ENCODE peak calls at places on chromosome 12, in seven cellular contexts. E is heart left ventricle, B is body of pancreas, S is K562, T is uterus, M is adrenal gland, Z is lower leg skin. V is an unnamed sample.

GRCh38 chr12:5452569-5452968 is 20.7 kb downstream of the NTF3 start:
- DNase-seq in E (no peak), B (no peak), S (no peak), T (no peak), M (no peak), Z (no peak), V (no peak)

GRCh38 chr12:105740337-105740736 is 398.4 kb downstream of the NUAK1 start:
- DNase-seq in E (no peak), B (no peak), S (no peak), T (no peak), M (no peak), Z (no peak), V (no peak)

GRCh38 chr12:47881041-47881440 is 23.8 kb downstream of the VDR start:
- DNase-seq in E (no peak), B (no peak), S (no peak), T (no peak), M (no peak), Z (no peak), V (no peak)

GRCh38 chr12:102202556-102202955 is 4.9 kb upstream of the PMCH start:
- DNase-seq in E (no peak), B (no peak), S (no peak), T (no peak), M (no peak), Z (no peak), V (no peak)

GRCh38 chr12:120056739-120057138 is 59.8 kb downstream of the RAB35 start:
- DNase-seq in E (no peak), B (no peak), S (no peak), T (no peak), M (no peak), Z (peak; percentile 82), V (no peak)

GRCh38 chr12:2812290-2813213 is at the start of gene ITFG2:
- DNase-seq in E (peak; percentile 98), B (peak; percentile 98), S (peak; percentile 85), T (peak; percentile 99), M (peak; percentile 98), Z (peak; percentile 99), V (peak; percentile 92)

GRCh38 chr12:4025420-4026358 is 152.5 kb upstream of the PARP11 start:
- DNase-seq in E (no peak), B (no peak), S (no peak), T (no peak), M (peak; percentile 57), Z (no peak), V (no peak)

GRCh38 chr12:75779891-75780501 is 251.6 kb downstream of the PHLDA1 start:
- DNase-seq in E (no peak), B (no peak), S (no peak), T (no peak), M (no peak), Z (no peak), V (no peak)

GRCh38 chr12:66684222-66684621 is 5.3 kb upstream of the GRIP1 start:
- DNase-seq in E (no peak), B (no peak), S (no peak), T (no peak), M (no peak), Z (no peak), V (no peak)

GRCh38 chr12:16605666-16606116 is 271 bp downstream of the LMO3 start:
- DNase-seq in E (no peak), B (peak; percentile 30), S (no peak), T (peak; percentile 41), M (no peak), Z (no peak), V (no peak)

GRCh38 chr12:49021292-49021915 is 2.8 kb upstream of the PRKAG1 start:
- DNase-seq in E (no peak), B (no peak), S (no peak), T (no peak), M (no peak), Z (peak; percentile 84), V (no peak)

GRCh38 chr12:87784350-87784749 is 244.9 kb downstream of the C12orf50 start:
- DNase-seq in E (no peak), B (no peak), S (no peak), T (no peak), M (no peak), Z (no peak), V (no peak)

GRCh38 chr12:108305520-108305919 is 33.6 kb downstream of the CMKLR1 start:
- DNase-seq in E (peak; percentile 90), B (peak; percentile 64), S (no peak), T (peak; percentile 94), M (peak; percentile 51), Z (peak; percentile 98), V (peak; percentile 50)

GRCh38 chr12:56469007-56469930 is 891 bp downstream of the SPRYD4 start:
- DNase-seq in E (no peak), B (peak; percentile 53), S (peak; percentile 60), T (no peak), M (peak; percentile 36), Z (no peak), V (no peak)

GRCh38 chr12:120580787-120581723 is at the start of gene POP5:
- DNase-seq in E (peak; percentile 96), B (peak; percentile 98), S (peak; percentile 92), T (peak; percentile 97), M (peak; percentile 96), Z (peak; percentile 98), V (peak; percentile 86)

GRCh38 chr12:50024227-50024626 is 1.1 kb downstream of the RACGAP1 start:
- DNase-seq in E (no peak), B (no peak), S (no peak), T (no peak), M (no peak), Z (no peak), V (no peak)

GRCh38 chr12:50026691-50027090 is 1.4 kb upstream of the RACGAP1 start:
- DNase-seq in E (no peak), B (no peak), S (no peak), T (no peak), M (no peak), Z (peak; percentile 13), V (no peak)

GRCh38 chr12:50022903-50023302 is 2.4 kb downstream of the RACGAP1 start:
- DNase-seq in E (no peak), B (no peak), S (no peak), T (no peak), M (no peak), Z (no peak), V (no peak)

GRCh38 chr12:50024804-50025186 is 499 bp downstream of the RACGAP1 start:
- DNase-seq in E (no peak), B (no peak), S (no peak), T (no peak), M (no peak), Z (no peak), V (no peak)

GRCh38 chr12:50025187-50026059 is at the start of gene RACGAP1:
- DNase-seq in E (peak; percentile 96), B (peak; percentile 98), S (peak; percentile 93), T (peak; percentile 97), M (peak; percentile 96), Z (peak; percentile 99), V (peak; percentile 90)
- TF ChIP-seq POLR2A in E (peak; percentile 45), B (no peak), S (peak; percentile 91), T (no peak), M (no peak), Z (no peak), V (peak; percentile 74)

DNA sequence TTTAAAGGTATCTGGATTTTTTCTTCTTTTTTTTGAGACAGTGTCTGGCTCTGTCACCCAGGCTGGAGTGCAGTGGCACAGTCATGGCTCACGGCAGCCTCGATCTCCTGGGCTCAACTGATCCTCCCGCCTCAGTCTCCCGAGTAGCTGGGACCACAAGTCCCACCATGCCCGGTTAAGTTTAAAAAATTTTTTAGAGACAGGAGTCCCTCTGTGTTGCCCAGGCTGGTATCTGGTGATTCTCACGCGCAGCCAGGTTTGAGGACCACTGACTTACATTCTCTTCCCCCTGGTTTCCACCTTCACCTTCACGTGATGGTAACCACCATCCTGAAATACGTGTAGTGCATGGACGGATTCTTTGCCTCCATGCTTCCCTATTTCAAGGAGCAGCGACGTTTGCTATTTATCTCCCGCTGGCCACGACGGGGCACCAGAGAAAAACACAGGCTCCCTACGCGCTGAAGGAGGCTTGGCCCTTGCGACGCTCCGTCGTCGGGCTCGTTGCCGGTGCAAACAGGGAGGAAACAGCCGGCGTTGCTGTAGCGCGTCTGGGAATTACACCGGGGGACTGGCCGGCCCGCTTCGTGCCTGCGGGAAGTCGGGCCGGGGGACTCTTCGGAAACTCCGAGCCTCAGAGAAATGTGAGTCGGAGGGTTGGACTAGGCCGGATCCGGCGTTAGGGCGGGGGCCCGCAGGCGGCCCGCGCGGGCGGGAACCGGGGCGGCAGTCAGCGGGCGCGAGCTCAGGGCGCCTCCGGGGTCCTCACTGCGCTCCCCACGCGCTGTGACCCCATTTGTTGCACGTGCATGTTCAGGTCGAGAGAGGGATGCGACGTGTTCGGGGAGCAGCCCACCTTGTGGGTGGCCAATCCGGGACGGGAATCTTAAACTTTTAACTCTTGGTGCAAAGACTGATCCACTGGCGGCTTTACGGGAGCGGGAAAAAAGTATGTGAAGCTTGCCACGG is at the start of gene TCHP:
- DNase-seq in E (peak; percentile 89), B (peak; percentile 87), S (peak; percentile 88), T (peak; percentile 79), M (peak; percentile 84), Z (peak; percentile 96), V (peak; percentile 81)
- TF ChIP-seq POLR2A in E (peak; percentile 28), B (peak; percentile 30), S (peak; percentile 77), T (no peak), M (no peak), Z (no peak), V (peak; percentile 62)

GRCh38 chr12:109458771-109459208 is 18.3 kb downstream of the KCTD10 start:
- DNase-seq in E (no peak), B (no peak), S (no peak), T (no peak), M (no peak), Z (no peak), V (no peak)
- TF ChIP-seq POLR2A in E (no peak), B (no peak), S (no peak), T (no peak), M (no peak), Z (no peak), V (no peak)

GRCh38 chr12:12999276-12999958 is 648 bp downstream of the HEBP1 start:
- DNase-seq in E (no peak), B (no peak), S (no peak), T (no peak), M (no peak), Z (no peak), V (no peak)

GRCh38 chr12:13001725-13002040 is 1.6 kb upstream of the HEBP1 start:
- DNase-seq in E (no peak), B (no peak), S (no peak), T (no peak), M (no peak), Z (no peak), V (no peak)

GRCh38 chr12:13000935-13001724 is 1.1 kb upstream of the HEBP1 start:
- DNase-seq in E (peak; percentile 66), B (peak; percentile 56), S (peak; percentile 46), T (peak; percentile 61), M (peak; percentile 56), Z (peak; percentile 90), V (peak; percentile 54)

GRCh38 chr12:13000616-13000934 is 510 bp upstream of the HEBP1 start:
- DNase-seq in E (no peak), B (no peak), S (no peak), T (no peak), M (no peak), Z (no peak), V (peak; percentile 39)

DNA sequence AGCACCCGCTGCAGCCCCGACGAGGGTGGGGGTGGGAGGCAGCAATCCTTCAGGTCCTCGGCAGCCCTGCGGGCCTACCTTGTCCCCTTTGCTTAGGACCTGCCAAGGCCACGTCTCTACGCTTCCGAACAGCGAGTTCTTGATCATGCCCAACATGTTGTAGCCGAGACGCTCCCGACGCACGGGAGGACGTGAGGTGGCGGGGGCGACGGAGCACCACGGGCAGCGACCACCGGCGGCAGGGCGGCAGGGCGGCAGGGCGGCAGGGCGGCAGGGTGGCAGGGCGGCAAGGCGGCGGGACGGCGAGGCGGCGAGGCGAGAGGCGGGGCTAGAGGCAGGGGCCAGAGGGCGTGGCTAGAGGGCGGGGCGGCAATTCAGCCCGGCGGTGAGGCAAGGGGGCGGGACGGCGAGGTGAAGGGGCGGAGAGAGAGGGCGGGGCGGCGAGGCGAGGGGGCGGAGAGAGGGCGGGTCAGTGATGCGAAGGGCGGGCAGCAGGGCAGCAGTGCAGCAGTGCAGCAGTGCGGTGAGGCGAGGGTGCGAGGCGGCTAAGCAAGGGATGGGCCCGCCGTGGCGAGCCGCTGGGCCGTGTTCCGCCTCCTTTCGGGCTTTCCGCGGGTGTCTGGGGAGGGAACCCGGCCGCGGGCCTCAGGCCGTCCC is at the start of gene HEBP1:
- DNase-seq in E (peak; percentile 98), B (peak; percentile 96), S (peak; percentile 97), T (peak; percentile 96), M (peak; percentile 98), Z (peak; percentile 99), V (peak; percentile 89)
- TF ChIP-seq POLR2A in E (peak; percentile 94), B (peak; percentile 63), S (no peak), T (peak; percentile 98), M (peak; percentile 59), Z (no peak), V (peak; percentile 98)